ENCODE peak calls at places on chromosomes 12 and 14, in nine cellular contexts. I is HEK293T; D is stimulated activated CD8-positive, alpha-beta memory T cell treated with anti-CD3 and anti-CD28 coated beads, Interleukin-15, amount 100 ng/mL, for 24 hours; V is AG10803; F is Ammon's horn; N is HTR-8/SVneo; M is effector CD4-positive, alpha-beta T cell; P is thoracic aorta; T is SW 1271. A is an unnamed sample.

GRCh38 chr12:96258451-96258933 is 64.3 kb downstream of the ELK3 start:
- DNase-seq in I (no peak), D (no peak), V (peak), F (peak), N (no peak), M (no peak), P (no peak), T (no peak), A (peak)

GRCh38 chr12:110599334-110599733 is 14.6 kb upstream of the TCTN1 start:
- DNase-seq in I (no peak), D (no peak), V (no peak), F (no peak), N (no peak), M (no peak), P (no peak), T (no peak), A (no peak)

GRCh38 chr12:92094751-92095161 is 50.9 kb downstream of the BTG1 start:
- DNase-seq in I (no peak), D (no peak), V (peak), F (no peak), N (no peak), M (no peak), P (no peak), T (no peak), A (no peak)

GRCh38 chr12:30691122-30691879 is 4.4 kb downstream of the IPO8 start:
- DNase-seq in I (peak), D (no peak), V (peak), F (peak), N (peak), M (no peak), P (no peak), T (peak), A (no peak)

GRCh38 chr12:76020731-76021672 is 10.6 kb downstream of the PHLDA1 start:
- DNase-seq in I (no peak), D (no peak), V (peak), F (no peak), N (no peak), M (peak), P (no peak), T (peak), A (no peak)

GRCh38 chr14:59177229-59177628 is 11.2 kb upstream of the DAAM1 start:
- DNase-seq in I (no peak), D (no peak), V (no peak), F (no peak), N (no peak), M (no peak), P (no peak), T (no peak), A (no peak)

GRCh38 chr14:35333797-35334743 is 41.9 kb downstream of the PSMA6 start:
- DNase-seq in I (no peak), D (no peak), V (no peak), F (no peak), N (no peak), M (no peak), P (no peak), T (no peak), A (no peak)

GRCh38 chr14:82045339-82045738 is 511.7 kb upstream of the SEL1L start:
- DNase-seq in I (no peak), D (no peak), V (no peak), F (no peak), N (no peak), M (no peak), P (no peak), T (no peak), A (no peak)

GRCh38 chr12:55220725-55221124 is at the start of gene OR10A7:
- DNase-seq in I (no peak), D (no peak), V (no peak), F (no peak), N (no peak), M (no peak), P (no peak), T (no peak), A (no peak)